ENCODE peak calls at places on chromosomes 3 and 15, in four cellular contexts. One of them, this sample, is unnamed.

GRCh38 chr3:37628711-37629301 is 232.9 kb upstream of the CTDSPL start:
- DNase-seq in ovary: no peak
- DNase-seq in spleen: no peak
- DNase-seq in tibial artery: no peak
- DNase-seq in this sample: no peak

GRCh38 chr3:39506863-39507262 is 39.4 kb downstream of the MOBP start:
- DNase-seq in ovary: no peak
- DNase-seq in spleen: no peak
- DNase-seq in tibial artery: no peak
- DNase-seq in this sample: no peak

GRCh38 chr3:5053021-5053831 is 68.9 kb upstream of the ARL8B start:
- DNase-seq in ovary: no peak
- DNase-seq in spleen: no peak
- DNase-seq in tibial artery: no peak
- DNase-seq in this sample: no peak

GRCh38 chr3:113117511-113118302 is 93.7 kb upstream of the BOC start:
- DNase-seq in ovary: no peak
- DNase-seq in spleen: no peak
- DNase-seq in tibial artery: no peak
- DNase-seq in this sample: no peak

GRCh38 chr3:53042654-53043053 is 3.2 kb downstream of the SFMBT1 start:
- DNase-seq in ovary: no peak
- DNase-seq in spleen: no peak
- DNase-seq in tibial artery: no peak
- DNase-seq in this sample: no peak

GRCh38 chr3:106688463-106688862 is 688.8 kb upstream of the CCDC54 start:
- DNase-seq in ovary: no peak
- DNase-seq in spleen: no peak
- DNase-seq in tibial artery: peak; percentile 54
- DNase-seq in this sample: no peak

GRCh38 chr15:44584162-44584749 is 47.3 kb downstream of the EIF3J start:
- DNase-seq in ovary: peak; percentile 44
- DNase-seq in spleen: peak; percentile 84
- DNase-seq in tibial artery: no peak
- DNase-seq in this sample: no peak

GRCh38 chr3:124221286-124221821 is 229.4 kb upstream of the ROPN1 start:
- DNase-seq in ovary: no peak
- DNase-seq in spleen: no peak
- DNase-seq in tibial artery: no peak
- DNase-seq in this sample: no peak

GRCh38 chr15:49669288-49669687 is 48.4 kb downstream of the DTWD1 start:
- DNase-seq in ovary: no peak
- DNase-seq in spleen: no peak
- DNase-seq in tibial artery: no peak
- DNase-seq in this sample: no peak

GRCh38 chr15:66001042-66001441 is 131.8 kb downstream of the RAB11A start:
- DNase-seq in ovary: no peak
- DNase-seq in spleen: no peak
- DNase-seq in tibial artery: no peak
- DNase-seq in this sample: no peak

GRCh38 chr3:51682079-51682478 is 11.0 kb downstream of the TEX264 start:
- DNase-seq in ovary: peak; percentile 64
- DNase-seq in spleen: peak; percentile 85
- DNase-seq in tibial artery: peak; percentile 58
- DNase-seq in this sample: peak; percentile 59

GRCh38 chr3:111103807-111104206 is 32.2 kb downstream of the NECTIN3 start:
- DNase-seq in ovary: no peak
- DNase-seq in spleen: no peak
- DNase-seq in tibial artery: no peak
- DNase-seq in this sample: no peak

GRCh38 chr15:55937040-55937439 is 56.4 kb downstream of the NEDD4 start:
- DNase-seq in ovary: no peak
- DNase-seq in spleen: no peak
- DNase-seq in tibial artery: no peak
- DNase-seq in this sample: no peak

GRCh38 chr3:117927831-117928230 is 1106.8 kb downstream of the IGSF11 start:
- DNase-seq in ovary: no peak
- DNase-seq in spleen: no peak
- DNase-seq in tibial artery: no peak
- DNase-seq in this sample: no peak

GRCh38 chr15:48581221-48581620 is 64.3 kb downstream of the FBN1 start:
- DNase-seq in ovary: no peak
- DNase-seq in spleen: no peak
- DNase-seq in tibial artery: no peak
- DNase-seq in this sample: no peak

GRCh38 chr3:168024537-168024941 is 71.2 kb downstream of the GOLIM4 start:
- DNase-seq in ovary: no peak
- DNase-seq in spleen: no peak
- DNase-seq in tibial artery: no peak
- DNase-seq in this sample: no peak

GRCh38 chr3:45915518-45916231 is 27.6 kb upstream of the CXCR6 start:
- DNase-seq in ovary: no peak
- DNase-seq in spleen: peak; percentile 84
- DNase-seq in tibial artery: no peak
- DNase-seq in this sample: no peak

GRCh38 chr15:75606711-75607684 is 18.5 kb downstream of the SNUPN start:
- DNase-seq in ovary: no peak
- DNase-seq in spleen: peak; percentile 54
- DNase-seq in tibial artery: no peak
- DNase-seq in this sample: no peak

GRCh38 chr3:179149239-179149887 is 1.2 kb downstream of the PIK3CA start:
- DNase-seq in ovary: peak; percentile 28
- DNase-seq in spleen: no peak
- DNase-seq in tibial artery: peak; percentile 32
- DNase-seq in this sample: peak; percentile 44

GRCh38 chr15:39672184-39672583 is 91.3 kb downstream of the THBS1 start:
- DNase-seq in ovary: no peak
- DNase-seq in spleen: no peak
- DNase-seq in tibial artery: no peak
- DNase-seq in this sample: no peak

GRCh38 chr3:188749010-188749617 is 422.7 kb upstream of the TPRG1 start:
- DNase-seq in ovary: no peak
- DNase-seq in spleen: no peak
- DNase-seq in tibial artery: no peak
- DNase-seq in this sample: no peak

GRCh38 chr3:31218082-31218481 is 314.6 kb upstream of the STT3B start:
- DNase-seq in ovary: no peak
- DNase-seq in spleen: no peak
- DNase-seq in tibial artery: no peak
- DNase-seq in this sample: no peak

GRCh38 chr3:51391566-51392300 is 648 bp downstream of the RBM15B start:
- DNase-seq in ovary: peak; percentile 61
- DNase-seq in spleen: peak; percentile 92
- DNase-seq in tibial artery: no peak
- DNase-seq in this sample: no peak

GRCh38 chr15:70049701-70050445 is 47.8 kb downstream of the TLE3 start:
- DNase-seq in ovary: peak; percentile 25
- DNase-seq in spleen: peak; percentile 63
- DNase-seq in tibial artery: peak; percentile 10
- DNase-seq in this sample: peak; percentile 75

GRCh38 chr3:15241341-15241740 is 35.3 kb downstream of the CAPN7 start:
- DNase-seq in ovary: peak; percentile 70
- DNase-seq in spleen: no peak
- DNase-seq in tibial artery: peak; percentile 42
- DNase-seq in this sample: no peak

GRCh38 chr3:137347132-137347531 is 389.3 kb downstream of the IL20RB start:
- DNase-seq in ovary: no peak
- DNase-seq in spleen: no peak
- DNase-seq in tibial artery: no peak
- DNase-seq in this sample: no peak

GRCh38 chr3:23800731-23801130 is 5.0 kb upstream of the UBE2E1 start:
- DNase-seq in ovary: no peak
- DNase-seq in spleen: no peak
- DNase-seq in tibial artery: no peak
- DNase-seq in this sample: no peak

GRCh38 chr15:62588930-62589655 is 424.0 kb upstream of the C2CD4B start:
- DNase-seq in ovary: no peak
- DNase-seq in spleen: no peak
- DNase-seq in tibial artery: no peak
- DNase-seq in this sample: no peak

GRCh38 chr3:187744169-187745151 is 808 bp downstream of the BCL6 start:
- DNase-seq in ovary: peak; percentile 85
- DNase-seq in spleen: peak; percentile 91
- DNase-seq in tibial artery: no peak
- DNase-seq in this sample: peak; percentile 85

GRCh38 chr15:28101983-28102441 is 2.9 kb upstream of the OCA2 start:
- DNase-seq in ovary: no peak
- DNase-seq in spleen: peak; percentile 56
- DNase-seq in tibial artery: no peak
- DNase-seq in this sample: peak; percentile 60

GRCh38 chr15:73951591-73951990 is 25.3 kb downstream of the LOXL1 start:
- DNase-seq in ovary: no peak
- DNase-seq in spleen: peak; percentile 63
- DNase-seq in tibial artery: no peak
- DNase-seq in this sample: no peak

GRCh38 chr15:41473418-41473817 is 20.3 kb upstream of the ITPKA start:
- DNase-seq in ovary: no peak
- DNase-seq in spleen: no peak
- DNase-seq in tibial artery: no peak
- DNase-seq in this sample: no peak

GRCh38 chr3:13713396-13713795 is 164.5 kb downstream of the FBLN2 start:
- DNase-seq in ovary: peak; percentile 10
- DNase-seq in spleen: peak; percentile 11
- DNase-seq in tibial artery: no peak
- DNase-seq in this sample: no peak

GRCh38 chr3:145266368-145266767 is 894.6 kb downstream of the PLOD2 start:
- DNase-seq in ovary: no peak
- DNase-seq in spleen: no peak
- DNase-seq in tibial artery: no peak
- DNase-seq in this sample: no peak
- TF ChIP-seq CTCF in ovary: no peak
- TF ChIP-seq CTCF in spleen: no peak
- TF ChIP-seq CTCF in tibial artery: no peak
- TF ChIP-seq CTCF in this sample: no peak

DNA sequence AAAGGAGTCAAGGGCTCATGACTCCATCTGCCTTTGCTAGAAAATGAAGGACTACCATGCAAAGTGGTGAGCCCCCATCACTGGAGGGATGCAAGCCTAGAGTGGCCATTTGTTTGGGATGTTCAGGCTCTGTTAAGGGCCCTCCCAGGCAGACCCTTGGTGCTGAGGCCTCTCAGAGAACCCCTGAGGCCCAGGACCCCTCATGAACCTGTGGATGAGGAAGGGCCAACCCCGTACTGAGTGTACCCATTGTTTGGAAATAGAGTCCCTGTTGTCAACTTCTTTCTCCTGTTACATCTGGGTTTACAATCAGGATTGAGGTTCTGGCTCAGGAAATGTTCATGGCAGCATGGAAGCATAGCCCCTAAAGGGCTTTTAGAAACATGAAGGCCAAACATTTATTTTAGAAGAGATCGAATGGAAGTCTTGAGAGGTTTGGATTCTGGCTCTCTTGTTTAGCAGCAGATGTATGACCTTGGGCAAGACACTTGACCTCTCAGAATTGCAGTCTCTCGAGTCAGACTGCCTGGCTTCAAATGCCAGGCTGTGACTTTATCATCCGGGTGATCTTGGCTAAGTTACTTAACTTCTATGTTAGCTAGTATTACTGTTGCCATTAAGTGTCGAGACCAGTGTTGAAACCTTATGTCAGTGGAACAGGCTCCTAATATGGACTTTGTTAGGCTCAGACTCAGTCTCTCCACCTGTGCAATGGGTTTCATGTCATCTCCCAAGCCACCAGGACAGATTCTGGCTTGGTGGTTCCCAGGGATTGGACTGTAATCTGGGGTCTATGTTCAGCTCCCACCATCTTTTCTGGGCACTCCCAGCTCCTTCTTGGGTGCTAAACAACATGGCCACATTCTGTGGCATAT is 12.4 kb downstream of the ITGA11 start:
- DNase-seq in ovary: no peak
- DNase-seq in spleen: no peak
- DNase-seq in tibial artery: no peak
- DNase-seq in this sample: no peak
- H3K27ac ChIP-seq in ovary: no peak overlapping the region
- H3K27ac ChIP-seq in spleen: peak overlapping the region; percentile 65
- H3K27ac ChIP-seq in tibial artery: peak overlapping the region; percentile 46
- H3K27ac ChIP-seq in this sample: no peak overlapping the region

GRCh38 chr3:129723558-129724324 is 117.3 kb upstream of the PLXND1 start:
- DNase-seq in ovary: no peak
- DNase-seq in spleen: no peak
- DNase-seq in tibial artery: peak; percentile 86
- DNase-seq in this sample: no peak
- TF ChIP-seq CTCF in ovary: no peak
- TF ChIP-seq CTCF in spleen: no peak
- TF ChIP-seq CTCF in tibial artery: no peak
- TF ChIP-seq CTCF in this sample: no peak

GRCh38 chr15:30073915-30074314 is 8.8 kb upstream of the GOLGA8J start:
- DNase-seq in ovary: no peak
- DNase-seq in spleen: no peak
- DNase-seq in tibial artery: no peak
- DNase-seq in this sample: no peak

DNA sequence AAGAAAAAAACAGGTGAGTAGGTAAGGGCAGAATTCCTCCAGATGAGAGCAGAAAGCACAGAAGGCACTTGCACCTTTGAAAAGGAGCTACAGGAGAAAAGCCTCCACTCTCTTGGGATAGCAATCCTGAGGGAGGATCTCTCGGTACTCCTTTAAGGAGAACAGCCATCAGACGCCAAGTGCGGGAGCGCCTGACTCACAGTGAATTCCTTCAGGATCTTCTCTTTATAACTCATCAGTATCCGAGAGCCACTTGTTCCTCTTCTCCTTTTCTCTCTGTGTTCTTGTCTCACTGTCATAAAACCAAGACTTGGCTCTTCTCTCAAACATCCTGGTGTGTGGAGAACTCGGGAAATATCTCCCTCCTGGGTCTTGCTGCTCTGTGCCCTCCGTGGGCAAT is 10.1 kb upstream of the GOLGA8J start:
- DNase-seq in ovary: no peak
- DNase-seq in spleen: no peak
- DNase-seq in tibial artery: no peak
- DNase-seq in this sample: no peak
- H3K27ac ChIP-seq in ovary: no peak overlapping the region
- H3K27ac ChIP-seq in spleen: no peak overlapping the region
- H3K27ac ChIP-seq in tibial artery: no peak overlapping the region
- H3K27ac ChIP-seq in this sample: no peak overlapping the region

DNA sequence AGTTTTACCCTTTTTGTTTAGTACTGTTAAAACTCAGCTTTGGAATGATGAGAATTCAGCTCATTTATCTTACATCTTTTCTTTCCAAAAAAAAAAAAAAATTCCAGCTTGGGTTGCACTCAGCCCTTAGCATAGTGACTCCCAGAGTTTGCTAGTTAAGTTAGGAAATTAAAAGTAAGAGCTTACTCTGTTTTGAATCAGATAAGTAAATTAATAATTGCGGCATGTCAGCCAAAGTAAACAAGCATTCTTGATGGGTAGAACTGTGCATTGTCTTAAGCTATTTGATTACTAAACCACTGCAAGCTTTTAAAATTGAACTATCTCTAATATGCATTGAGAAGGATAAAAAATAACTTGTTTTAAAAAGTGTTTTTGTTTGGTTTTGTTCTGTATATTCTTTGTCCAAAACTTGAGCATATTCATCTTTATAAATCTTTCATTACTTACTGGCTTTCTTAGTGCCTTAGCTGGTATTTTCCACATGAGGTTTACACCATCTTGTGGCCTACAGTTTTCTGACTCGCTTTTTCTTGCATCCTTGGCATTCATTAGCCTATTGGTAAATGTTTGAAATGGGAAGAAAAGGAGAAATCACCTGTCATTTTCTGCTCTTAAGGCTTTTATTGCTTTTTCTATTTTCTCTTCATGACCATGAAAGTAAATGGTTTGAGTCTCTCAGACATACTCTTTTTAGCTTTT is 107.6 kb downstream of the FILIP1L start:
- DNase-seq in ovary: no peak
- DNase-seq in spleen: no peak
- DNase-seq in tibial artery: no peak
- DNase-seq in this sample: no peak
- TF ChIP-seq CTCF in ovary: no peak
- TF ChIP-seq CTCF in spleen: no peak
- TF ChIP-seq CTCF in tibial artery: peak; percentile 38
- TF ChIP-seq CTCF in this sample: no peak